ENCODE peak calls at places on chromosome 12, in six cellular contexts. I, X, A, K, R and N are unnamed samples.

GRCh38 chr12:48489012-48489411 is 6.7 kb downstream of the C12orf54 start:
- DNase-seq in I (no peak), X (no peak), A (peak), K (no peak), R (no peak), N (no peak)

GRCh38 chr12:104544836-104545235 is 88.1 kb downstream of the CHST11 start:
- DNase-seq in I (no peak), X (no peak), A (no peak), K (no peak), R (no peak), N (no peak)

GRCh38 chr12:66359300-66359699 is 57.0 kb downstream of the HELB start:
- DNase-seq in I (no peak), X (no peak), A (no peak), K (no peak), R (no peak), N (no peak)

GRCh38 chr12:21073129-21073528 is 57.9 kb upstream of the SLCO1B1 start:
- DNase-seq in I (no peak), X (no peak), A (no peak), K (peak), R (no peak), N (no peak)

GRCh38 chr12:52580496-52580895 is 6.9 kb upstream of the KRT74 start:
- DNase-seq in I (no peak), X (peak), A (no peak), K (no peak), R (no peak), N (peak)

GRCh38 chr12:6065131-6065871 is 59.2 kb downstream of the VWF start:
- DNase-seq in I (no peak), X (no peak), A (no peak), K (no peak), R (no peak), N (no peak)

GRCh38 chr12:5345534-5345933 is 86.4 kb upstream of the NTF3 start:
- DNase-seq in I (no peak), X (no peak), A (no peak), K (no peak), R (no peak), N (no peak)

GRCh38 chr12:53327435-53328042 is 6.1 kb upstream of the AAAS start:
- DNase-seq in I (no peak), X (no peak), A (peak), K (no peak), R (no peak), N (no peak)

GRCh38 chr12:108861878-108862587 is 4.7 kb upstream of the SSH1 start:
- DNase-seq in I (no peak), X (no peak), A (no peak), K (no peak), R (no peak), N (no peak)

GRCh38 chr12:45587877-45588530 is 141.5 kb upstream of the ARID2 start:
- DNase-seq in I (no peak), X (no peak), A (no peak), K (no peak), R (no peak), N (no peak)

GRCh38 chr12:55970775-55971174 is 3.1 kb upstream of the RAB5B start:
- DNase-seq in I (no peak), X (no peak), A (peak), K (no peak), R (no peak), N (no peak)

GRCh38 chr12:101854747-101855146 is 22.6 kb upstream of the DRAM1 start:
- DNase-seq in I (no peak), X (no peak), A (no peak), K (no peak), R (no peak), N (no peak)

GRCh38 chr12:102548543-102548942 is 68.2 kb upstream of the IGF1 start:
- DNase-seq in I (no peak), X (no peak), A (peak), K (no peak), R (no peak), N (no peak)

GRCh38 chr12:92737855-92738850 is 35.4 kb downstream of the PLEKHG7 start:
- DNase-seq in I (no peak), X (no peak), A (no peak), K (no peak), R (no peak), N (no peak)

GRCh38 chr12:53097564-53098353 is at the start of gene IGFBP6:
- DNase-seq in I (peak), X (peak), A (peak), K (peak), R (peak), N (no peak)

GRCh38 chr12:48816148-48816854 is 2.0 kb upstream of the CACNB3 start:
- DNase-seq in I (no peak), X (no peak), A (no peak), K (no peak), R (no peak), N (no peak)